ENCODE peak calls at places on chromosomes 2 and 18, in ten cellular contexts. O, N, D, I, X, V, Q, E, C and K are unnamed samples.

GRCh38 chr2:236348976-236349375 is 84.8 kb upstream of the ASB18 start:
- DNase-seq in N (no peak), Q (no peak), O (no peak), I (no peak), C (no peak), X (no peak), V (no peak), E (no peak), D (no peak), K (no peak)

GRCh38 chr2:239201884-239202283 is 198.9 kb downstream of the HDAC4 start:
- DNase-seq in E (no peak), D (no peak), V (no peak), Q (no peak), N (no peak), O (no peak), I (no peak), C (no peak), X (no peak), K (no peak)

GRCh38 chr18:34746614-34747013 is 36.5 kb downstream of the DTNA start:
- DNase-seq in C (no peak), N (no peak), I (no peak), V (no peak), D (no peak), Q (no peak), E (no peak), O (no peak), X (no peak), K (no peak)

GRCh38 chr2:234419726-234420125 is 77.2 kb downstream of the ARL4C start:
- DNase-seq in O (no peak), X (no peak), E (no peak), N (no peak), D (no peak), I (no peak), Q (no peak), C (no peak), V (no peak), K (no peak)

GRCh38 chr18:62070306-62070705 is 116.5 kb downstream of the PIGN start:
- DNase-seq in X (no peak), I (no peak), O (no peak), E (no peak), C (peak), Q (no peak), N (no peak), V (no peak), D (no peak), K (no peak)

GRCh38 chr18:13120967-13121586 is 97.5 kb upstream of the LDLRAD4 start:
- DNase-seq in Q (no peak), E (no peak), N (no peak), I (no peak), X (no peak), D (no peak), O (peak), V (no peak), C (peak), K (peak)

GRCh38 chr2:19868705-19869550 is 32.9 kb downstream of the TTC32 start:
- DNase-seq in I (no peak), O (no peak), C (peak), X (no peak), N (no peak), D (peak), V (peak), Q (no peak), E (no peak), K (peak)

GRCh38 chr2:163729874-163730273 is 5.9 kb downstream of the FIGN start:
- DNase-seq in Q (no peak), I (no peak), E (peak), V (no peak), X (no peak), C (no peak), N (no peak), O (no peak), D (no peak), K (no peak)

GRCh38 chr2:191023235-191023679 is 9.3 kb upstream of the STAT1 start:
- DNase-seq in V (no peak), X (no peak), I (no peak), O (no peak), Q (no peak), N (no peak), C (no peak), E (no peak), D (no peak), K (no peak)

GRCh38 chr18:9466911-9467310 is 8.4 kb upstream of the RALBP1 start:
- DNase-seq in V (no peak), N (no peak), D (no peak), O (no peak), Q (no peak), E (no peak), C (no peak), X (no peak), I (no peak), K (no peak)

GRCh38 chr2:222903234-222904220 is 42.7 kb downstream of the ACSL3 start:
- DNase-seq in Q (peak), V (peak), X (no peak), O (no peak), C (peak), E (peak), I (peak), D (no peak), N (peak), K (peak)

GRCh38 chr2:165886487-165887146 is 67.0 kb downstream of the TTC21B start:
- DNase-seq in O (no peak), C (no peak), D (no peak), E (no peak), I (no peak), V (no peak), X (no peak), Q (no peak), N (no peak), K (no peak)

GRCh38 chr18:70288851-70289328 is at the start of gene SOCS6:
- DNase-seq in V (peak), C (peak), Q (peak), I (peak), D (peak), O (no peak), N (no peak), E (peak), X (peak), K (peak)

GRCh38 chr2:219475278-219475677 is 23.4 kb upstream of the GMPPA start:
- DNase-seq in O (no peak), C (no peak), N (no peak), D (no peak), E (no peak), X (no peak), Q (no peak), I (no peak), V (no peak), K (no peak)

GRCh38 chr2:168920504-168921157 is 19.5 kb downstream of the G6PC2 start:
- DNase-seq in Q (peak), D (no peak), O (no peak), X (no peak), E (peak), V (no peak), I (no peak), N (peak), C (peak), K (peak)

GRCh38 chr2:133765693-133766092 is 197.4 kb upstream of the NCKAP5 start:
- DNase-seq in C (peak), V (no peak), I (no peak), X (no peak), Q (no peak), D (no peak), O (no peak), E (no peak), N (peak), K (no peak)

GRCh38 chr2:219160186-219161017 is at the start of gene NHEJ1:
- DNase-seq in N (peak), Q (peak), C (peak), V (peak), X (peak), E (peak), D (peak), O (peak), I (peak), K (peak)

GRCh38 chr2:121596221-121597080 is 52.8 kb downstream of the CLASP1 start:
- DNase-seq in D (no peak), E (peak), V (peak), C (peak), I (peak), N (no peak), X (no peak), O (no peak), Q (peak), K (peak)

GRCh38 chr2:52074139-52074719 is 1042.3 kb upstream of the NRXN1 start:
- DNase-seq in X (no peak), D (no peak), Q (no peak), I (no peak), C (no peak), O (no peak), E (no peak), V (no peak), N (no peak), K (no peak)

GRCh38 chr2:16043627-16044026 is 103.3 kb downstream of the MYCN start:
- DNase-seq in X (no peak), E (no peak), Q (no peak), I (no peak), V (no peak), D (no peak), O (no peak), N (no peak), C (no peak), K (no peak)

GRCh38 chr18:24727685-24728084 is 267.2 kb downstream of the HRH4 start:
- DNase-seq in C (no peak), O (no peak), V (no peak), E (no peak), D (no peak), X (no peak), Q (no peak), N (no peak), I (no peak), K (no peak)

GRCh38 chr18:1965541-1965940 is 605.8 kb downstream of the METTL4 start:
- DNase-seq in O (no peak), V (no peak), C (no peak), Q (no peak), I (no peak), E (no peak), N (no peak), D (no peak), X (no peak), K (no peak)

GRCh38 chr2:45950606-45951005 is 299.1 kb downstream of the PRKCE start:
- DNase-seq in N (no peak), C (no peak), V (no peak), X (no peak), I (no peak), O (no peak), D (no peak), E (no peak), Q (no peak), K (no peak)

GRCh38 chr2:120597595-120598193 is 138.0 kb upstream of the GLI2 start:
- DNase-seq in N (no peak), O (no peak), Q (no peak), C (no peak), V (no peak), E (no peak), D (no peak), I (no peak), X (no peak), K (no peak)